ENCODE peak calls at places on chromosomes 11 and 22, in seven cellular contexts. One of them, this sample, is unnamed.

GRCh38 chr11:45045692-45046471 is 95.2 kb upstream of the TP53I11 start:
- DNase-seq in kidney: no peak
- DNase-seq in cardiac muscle cell: peak; percentile 79
- DNase-seq in psoas muscle: peak; percentile 51
- DNase-seq in NT2/D1: no peak
- DNase-seq in CD4-positive, alpha-beta memory T cell: no peak
- DNase-seq in CD8-positive, alpha-beta memory T cell: no peak
- DNase-seq in this sample: peak; percentile 6

GRCh38 chr22:20015971-20016733 is 471 bp downstream of the ARVCF start:
- DNase-seq in psoas muscle: no peak
- DNase-seq in CD8-positive, alpha-beta memory T cell: peak; percentile 50
- DNase-seq in NT2/D1: no peak
- DNase-seq in CD4-positive, alpha-beta memory T cell: no peak
- DNase-seq in cardiac muscle cell: no peak
- DNase-seq in kidney: peak; percentile 80
- DNase-seq in this sample: no peak

GRCh38 chr11:119509969-119510401 is 87.0 kb upstream of the THY1 start:
- DNase-seq in psoas muscle: peak; percentile 46
- DNase-seq in CD8-positive, alpha-beta memory T cell: no peak
- DNase-seq in CD4-positive, alpha-beta memory T cell: no peak
- DNase-seq in cardiac muscle cell: peak; percentile 93
- DNase-seq in NT2/D1: no peak
- DNase-seq in kidney: no peak
- DNase-seq in this sample: no peak

GRCh38 chr11:2211113-2211971 is 39.7 kb upstream of the TH start:
- DNase-seq in NT2/D1: no peak
- DNase-seq in psoas muscle: no peak
- DNase-seq in CD8-positive, alpha-beta memory T cell: no peak
- DNase-seq in cardiac muscle cell: no peak
- DNase-seq in kidney: peak; percentile 85
- DNase-seq in CD4-positive, alpha-beta memory T cell: peak; percentile 25
- DNase-seq in this sample: peak; percentile 81

GRCh38 chr11:2128512-2129322 is 10.5 kb downstream of the IGF2 start:
- DNase-seq in psoas muscle: no peak
- DNase-seq in CD4-positive, alpha-beta memory T cell: no peak
- DNase-seq in NT2/D1: no peak
- DNase-seq in cardiac muscle cell: no peak
- DNase-seq in kidney: no peak
- DNase-seq in CD8-positive, alpha-beta memory T cell: peak; percentile 21
- DNase-seq in this sample: no peak

GRCh38 chr22:37777122-37777687 is 30.5 kb upstream of the GCAT start:
- DNase-seq in cardiac muscle cell: peak; percentile 59
- DNase-seq in psoas muscle: peak; percentile 43
- DNase-seq in CD4-positive, alpha-beta memory T cell: no peak
- DNase-seq in CD8-positive, alpha-beta memory T cell: no peak
- DNase-seq in NT2/D1: no peak
- DNase-seq in kidney: peak; percentile 93
- DNase-seq in this sample: peak; percentile 61

GRCh38 chr11:70699294-70700221 is 301.2 kb downstream of the CTTN start:
- DNase-seq in CD8-positive, alpha-beta memory T cell: no peak
- DNase-seq in NT2/D1: peak; percentile 15
- DNase-seq in cardiac muscle cell: no peak
- DNase-seq in CD4-positive, alpha-beta memory T cell: no peak
- DNase-seq in psoas muscle: no peak
- DNase-seq in kidney: peak; percentile 21
- DNase-seq in this sample: no peak

GRCh38 chr11:75425422-75425821 is 7.6 kb downstream of the KLHL35 start:
- DNase-seq in cardiac muscle cell: no peak
- DNase-seq in NT2/D1: no peak
- DNase-seq in CD8-positive, alpha-beta memory T cell: no peak
- DNase-seq in psoas muscle: peak; percentile 11
- DNase-seq in CD4-positive, alpha-beta memory T cell: no peak
- DNase-seq in kidney: no peak
- DNase-seq in this sample: no peak

GRCh38 chr22:44952863-44953790 is 56.7 kb downstream of the PHF21B start:
- DNase-seq in NT2/D1: no peak
- DNase-seq in CD8-positive, alpha-beta memory T cell: no peak
- DNase-seq in kidney: no peak
- DNase-seq in cardiac muscle cell: no peak
- DNase-seq in CD4-positive, alpha-beta memory T cell: no peak
- DNase-seq in psoas muscle: no peak
- DNase-seq in this sample: no peak

GRCh38 chr22:43745783-43746356 is 66.2 kb downstream of the EFCAB6 start:
- DNase-seq in NT2/D1: no peak
- DNase-seq in kidney: no peak
- DNase-seq in psoas muscle: no peak
- DNase-seq in CD4-positive, alpha-beta memory T cell: no peak
- DNase-seq in CD8-positive, alpha-beta memory T cell: no peak
- DNase-seq in cardiac muscle cell: no peak
- DNase-seq in this sample: no peak

GRCh38 chr22:48490513-48491411 is 1336.9 kb downstream of the BRD1 start:
- DNase-seq in psoas muscle: no peak
- DNase-seq in CD4-positive, alpha-beta memory T cell: no peak
- DNase-seq in cardiac muscle cell: no peak
- DNase-seq in NT2/D1: no peak
- DNase-seq in CD8-positive, alpha-beta memory T cell: peak; percentile 40
- DNase-seq in kidney: no peak
- DNase-seq in this sample: no peak

GRCh38 chr11:10058356-10058755 is 235.7 kb downstream of the SBF2 start:
- DNase-seq in cardiac muscle cell: no peak
- DNase-seq in kidney: no peak
- DNase-seq in NT2/D1: no peak
- DNase-seq in psoas muscle: no peak
- DNase-seq in CD8-positive, alpha-beta memory T cell: no peak
- DNase-seq in CD4-positive, alpha-beta memory T cell: no peak
- DNase-seq in this sample: no peak

GRCh38 chr11:48094643-48095339 is 114.4 kb downstream of the PTPRJ start:
- DNase-seq in kidney: no peak
- DNase-seq in psoas muscle: no peak
- DNase-seq in NT2/D1: no peak
- DNase-seq in CD4-positive, alpha-beta memory T cell: no peak
- DNase-seq in cardiac muscle cell: no peak
- DNase-seq in CD8-positive, alpha-beta memory T cell: no peak
- DNase-seq in this sample: no peak

GRCh38 chr22:44403930-44404329 is 91.2 kb upstream of the SHISAL1 start:
- DNase-seq in kidney: peak; percentile 55
- DNase-seq in CD4-positive, alpha-beta memory T cell: no peak
- DNase-seq in NT2/D1: no peak
- DNase-seq in CD8-positive, alpha-beta memory T cell: peak; percentile 41
- DNase-seq in psoas muscle: no peak
- DNase-seq in cardiac muscle cell: no peak
- DNase-seq in this sample: no peak

GRCh38 chr22:38240734-38241252 is 32.0 kb downstream of the TMEM184B start:
- DNase-seq in CD4-positive, alpha-beta memory T cell: no peak
- DNase-seq in NT2/D1: peak; percentile 75
- DNase-seq in CD8-positive, alpha-beta memory T cell: no peak
- DNase-seq in kidney: no peak
- DNase-seq in psoas muscle: peak; percentile 60
- DNase-seq in cardiac muscle cell: peak; percentile 83
- DNase-seq in this sample: peak; percentile 76

GRCh38 chr11:108538022-108538424 is 39.8 kb upstream of the POGLUT3 start:
- DNase-seq in NT2/D1: no peak
- DNase-seq in CD8-positive, alpha-beta memory T cell: peak; percentile 48
- DNase-seq in kidney: peak; percentile 75
- DNase-seq in psoas muscle: no peak
- DNase-seq in cardiac muscle cell: no peak
- DNase-seq in CD4-positive, alpha-beta memory T cell: no peak
- DNase-seq in this sample: peak; percentile 61

GRCh38 chr11:85822814-85823213 is 11.9 kb upstream of the SYTL2 start:
- DNase-seq in NT2/D1: no peak
- DNase-seq in CD8-positive, alpha-beta memory T cell: no peak
- DNase-seq in CD4-positive, alpha-beta memory T cell: no peak
- DNase-seq in psoas muscle: no peak
- DNase-seq in kidney: no peak
- DNase-seq in cardiac muscle cell: peak; percentile 35
- DNase-seq in this sample: no peak

GRCh38 chr11:85823816-85824215 is 12.9 kb upstream of the SYTL2 start:
- DNase-seq in CD8-positive, alpha-beta memory T cell: peak; percentile 85
- DNase-seq in psoas muscle: no peak
- DNase-seq in cardiac muscle cell: no peak
- DNase-seq in CD4-positive, alpha-beta memory T cell: peak; percentile 94
- DNase-seq in kidney: no peak
- DNase-seq in NT2/D1: no peak
- DNase-seq in this sample: peak; percentile 67

GRCh38 chr11:85827768-85828639 is 17.1 kb upstream of the SYTL2 start:
- DNase-seq in CD8-positive, alpha-beta memory T cell: peak; percentile 62
- DNase-seq in cardiac muscle cell: peak; percentile 69
- DNase-seq in NT2/D1: no peak
- DNase-seq in CD4-positive, alpha-beta memory T cell: peak; percentile 83
- DNase-seq in psoas muscle: no peak
- DNase-seq in kidney: no peak
- DNase-seq in this sample: peak; percentile 49

GRCh38 chr11:85826096-85826855 is 15.3 kb upstream of the SYTL2 start:
- DNase-seq in CD4-positive, alpha-beta memory T cell: no peak
- DNase-seq in psoas muscle: peak; percentile 19
- DNase-seq in kidney: peak; percentile 79
- DNase-seq in NT2/D1: no peak
- DNase-seq in cardiac muscle cell: peak; percentile 35
- DNase-seq in CD8-positive, alpha-beta memory T cell: no peak
- DNase-seq in this sample: peak; percentile 69

DNA sequence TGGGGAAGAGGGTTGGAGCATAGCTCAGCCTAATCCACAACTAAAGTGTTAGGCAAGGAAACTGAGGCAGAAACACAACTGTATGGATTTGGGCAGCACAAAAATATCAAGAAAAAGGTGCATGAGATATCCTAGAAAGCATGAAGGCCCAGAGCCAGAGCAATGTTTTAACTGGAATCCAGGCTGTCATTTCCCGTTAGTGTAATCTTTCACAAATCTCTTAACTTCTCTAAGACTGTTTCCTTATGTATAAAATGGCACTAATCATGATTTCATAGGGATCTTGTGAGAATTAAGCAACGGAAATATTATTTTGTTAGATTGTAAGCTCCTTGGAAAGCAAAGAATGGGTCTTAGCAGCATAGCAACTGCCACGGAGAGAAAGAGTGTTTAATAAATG is 14.6 kb upstream of the SYTL2 start:
- DNase-seq in CD4-positive, alpha-beta memory T cell: no peak
- DNase-seq in cardiac muscle cell: no peak
- DNase-seq in CD8-positive, alpha-beta memory T cell: no peak
- DNase-seq in psoas muscle: no peak
- DNase-seq in NT2/D1: no peak
- DNase-seq in kidney: no peak
- DNase-seq in this sample: no peak
- H3K4me3 ChIP-seq in CD4-positive, alpha-beta memory T cell: no peak overlapping the region
- H3K4me3 ChIP-seq in cardiac muscle cell: no peak overlapping the region
- H3K4me3 ChIP-seq in CD8-positive, alpha-beta memory T cell: no peak overlapping the region
- H3K4me3 ChIP-seq in psoas muscle: no peak overlapping the region
- H3K4me3 ChIP-seq in NT2/D1: no peak overlapping the region
- H3K4me3 ChIP-seq in kidney: no peak overlapping the region
- H3K4me3 ChIP-seq in this sample: no peak overlapping the region

GRCh38 chr11:79243412-79244174 is 197.2 kb downstream of the TENM4 start:
- DNase-seq in psoas muscle: no peak
- DNase-seq in NT2/D1: no peak
- DNase-seq in cardiac muscle cell: no peak
- DNase-seq in kidney: no peak
- DNase-seq in CD8-positive, alpha-beta memory T cell: no peak
- DNase-seq in CD4-positive, alpha-beta memory T cell: no peak
- DNase-seq in this sample: no peak
- H3K4me1 ChIP-seq in psoas muscle: no peaks in the 10 kb centered on the region
- H3K4me1 ChIP-seq in NT2/D1: no peaks in the 10 kb centered on the region
- H3K4me1 ChIP-seq in cardiac muscle cell: peaks cover 3% of the 10 kb centered on the region
- H3K4me1 ChIP-seq in kidney: no peaks in the 10 kb centered on the region
- H3K4me1 ChIP-seq in CD8-positive, alpha-beta memory T cell: no peaks in the 10 kb centered on the region
- H3K4me1 ChIP-seq in CD4-positive, alpha-beta memory T cell: no peaks in the 10 kb centered on the region
- H3K4me1 ChIP-seq in this sample: no peaks in the 10 kb centered on the region

DNA sequence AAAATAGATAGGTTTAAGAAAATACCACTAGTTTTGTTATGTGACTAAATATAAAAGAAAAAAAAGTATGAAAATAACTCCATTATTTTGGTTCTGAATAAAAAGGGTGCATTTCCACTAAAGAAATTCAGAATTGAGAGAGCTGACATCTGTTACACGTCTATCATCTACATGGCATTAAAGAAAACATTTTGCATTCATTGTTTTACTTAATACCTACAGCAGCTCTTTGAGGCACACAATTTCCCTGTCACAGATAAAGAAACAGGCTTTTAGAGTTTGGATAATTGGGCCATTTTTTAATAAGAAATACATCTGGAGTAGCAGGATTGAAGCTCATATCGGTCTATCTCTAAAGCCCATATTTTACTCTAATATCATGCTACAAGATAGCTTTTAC is 145.7 kb upstream of the LUZP2 start:
- DNase-seq in psoas muscle: no peak
- DNase-seq in NT2/D1: no peak
- DNase-seq in kidney: no peak
- DNase-seq in CD8-positive, alpha-beta memory T cell: no peak
- DNase-seq in cardiac muscle cell: no peak
- DNase-seq in CD4-positive, alpha-beta memory T cell: no peak
- DNase-seq in this sample: no peak
- H3K4me3 ChIP-seq in psoas muscle: no peak overlapping the region
- H3K4me3 ChIP-seq in NT2/D1: no peak overlapping the region
- H3K4me3 ChIP-seq in kidney: no peak overlapping the region
- H3K4me3 ChIP-seq in CD8-positive, alpha-beta memory T cell: no peak overlapping the region
- H3K4me3 ChIP-seq in cardiac muscle cell: no peak overlapping the region
- H3K4me3 ChIP-seq in CD4-positive, alpha-beta memory T cell: no peak overlapping the region
- H3K4me3 ChIP-seq in this sample: no peak overlapping the region

DNA sequence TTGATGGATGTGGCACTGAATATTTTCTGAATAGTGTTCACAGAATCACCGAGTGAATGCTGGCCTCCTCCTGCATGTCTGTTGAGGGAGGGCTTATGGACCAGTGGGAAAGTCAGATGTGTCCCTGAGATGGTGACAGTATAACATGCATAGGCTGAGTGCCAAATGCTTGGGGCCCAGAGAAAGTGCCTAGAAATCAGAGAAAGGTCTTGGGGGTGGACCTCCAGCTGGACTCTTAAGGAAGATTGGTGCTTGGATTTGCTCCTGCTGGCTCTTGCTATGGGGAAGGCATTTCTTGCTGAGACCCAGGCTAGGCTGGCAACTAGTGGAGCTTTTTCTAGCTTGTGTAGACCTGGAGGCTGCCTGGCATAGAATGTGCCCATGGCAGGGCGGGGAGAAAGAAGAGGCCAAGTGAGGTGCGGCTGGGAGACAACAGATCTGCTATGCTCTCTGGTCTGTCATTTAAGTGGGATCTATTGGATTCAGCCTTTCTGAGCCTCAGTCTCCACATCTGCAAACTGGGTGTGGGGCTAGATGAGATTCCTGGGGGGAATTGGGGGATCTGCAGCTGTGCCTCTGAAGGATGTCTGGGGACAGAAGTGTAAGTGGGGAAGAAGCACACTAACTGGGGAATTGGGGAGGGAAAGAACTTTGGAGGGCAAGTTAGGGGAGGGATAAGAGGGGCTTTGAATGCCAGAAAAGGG is 27.4 kb downstream of the ZNRF3 start:
- DNase-seq in NT2/D1: no peak
- DNase-seq in kidney: no peak
- DNase-seq in cardiac muscle cell: no peak
- DNase-seq in CD8-positive, alpha-beta memory T cell: no peak
- DNase-seq in CD4-positive, alpha-beta memory T cell: no peak
- DNase-seq in psoas muscle: no peak
- DNase-seq in this sample: no peak
- H3K4me1 ChIP-seq in NT2/D1: no peaks in the 10 kb centered on the region
- H3K4me1 ChIP-seq in kidney: peaks cover 59% of the 10 kb centered on the region
- H3K4me1 ChIP-seq in cardiac muscle cell: peaks cover 59% of the 10 kb centered on the region
- H3K4me1 ChIP-seq in CD8-positive, alpha-beta memory T cell: no peaks in the 10 kb centered on the region
- H3K4me1 ChIP-seq in CD4-positive, alpha-beta memory T cell: no peaks in the 10 kb centered on the region
- H3K4me1 ChIP-seq in psoas muscle: peaks cover 49% of the 10 kb centered on the region
- H3K4me1 ChIP-seq in this sample: no peaks in the 10 kb centered on the region

This sample was measured in small intestine.